ENCODE peak calls at places on chromosome 21, in five cellular contexts. Y is HCT116, G is prostate gland, A is stomach, K is GM23338. B is an unnamed sample.

GRCh38 chr21:28899744-28900143 is 92.9 kb downstream of the LTN1 start:
- DNase-seq in Y (no peak), G (no peak), A (no peak), K (no peak), B (no peak)

GRCh38 chr21:39184050-39184980 is 1.1 kb upstream of the PSMG1 start:
- DNase-seq in Y (no peak), G (no peak), A (no peak), K (no peak), B (no peak)

GRCh38 chr21:32979598-32980268 is 46.0 kb upstream of the OLIG2 start:
- DNase-seq in Y (no peak), G (no peak), A (no peak), K (no peak), B (no peak)

GRCh38 chr21:42199488-42200463 is 19.2 kb upstream of the ABCG1 start:
- DNase-seq in Y (no peak), G (peak; percentile 29), A (no peak), K (no peak), B (no peak)

GRCh38 chr21:17828223-17828622 is 9.1 kb upstream of the C21orf91 start:
- DNase-seq in Y (no peak), G (no peak), A (no peak), K (no peak), B (no peak)

GRCh38 chr21:14382486-14382834 is 486 bp downstream of the HSPA13 start:
- DNase-seq in Y (no peak), G (no peak), A (no peak), K (peak; percentile 78), B (no peak)

GRCh38 chr21:23725576-23725975 is 1881.7 kb downstream of the MRPL39 start:
- DNase-seq in Y (no peak), G (no peak), A (no peak), K (peak; percentile 63), B (no peak)

GRCh38 chr21:42232176-42232825 is 13.4 kb downstream of the ABCG1 start:
- DNase-seq in Y (no peak), G (no peak), A (no peak), K (no peak), B (no peak)

GRCh38 chr21:15210235-15210678 is 145.5 kb upstream of the NRIP1 start:
- DNase-seq in Y (no peak), G (no peak), A (peak; percentile 57), K (no peak), B (no peak)

GRCh38 chr21:46027855-46028493 is 46.4 kb downstream of the COL6A1 start:
- DNase-seq in Y (no peak), G (no peak), A (no peak), K (no peak), B (no peak)

GRCh38 chr21:15826147-15826780 is 96.5 kb downstream of the USP25 start:
- DNase-seq in Y (peak; percentile 51), G (peak; percentile 29), A (no peak), K (peak; percentile 81), B (no peak)

GRCh38 chr21:45350206-45350854 is 54.6 kb upstream of the COL18A1 start:
- DNase-seq in Y (no peak), G (no peak), A (no peak), K (no peak), B (no peak)

GRCh38 chr21:45550552-45551210 is 8.4 kb upstream of the SLC19A1 start:
- DNase-seq in Y (no peak), G (no peak), A (no peak), K (no peak), B (no peak)

GRCh38 chr21:33199516-33200217 is 30.1 kb upstream of the IFNAR2 start:
- DNase-seq in Y (peak; percentile 88), G (peak; percentile 87), A (peak; percentile 83), K (peak; percentile 91), B (no peak)

GRCh38 chr21:18529253-18529652 is 125.7 kb upstream of the TMPRSS15 start:
- DNase-seq in Y (no peak), G (no peak), A (no peak), K (no peak), B (no peak)

GRCh38 chr21:18810136-18810535 is 406.6 kb upstream of the TMPRSS15 start:
- DNase-seq in Y (no peak), G (no peak), A (no peak), K (peak; percentile 30), B (no peak)

GRCh38 chr21:16378570-16378969 is 648.8 kb downstream of the USP25 start:
- DNase-seq in Y (no peak), G (no peak), A (no peak), K (no peak), B (no peak)

GRCh38 chr21:41725421-41726021 is 41.3 kb downstream of the RIPK4 start:
- DNase-seq in Y (no peak), G (peak; percentile 55), A (no peak), K (peak; percentile 58), B (no peak)

GRCh38 chr21:42652527-42653491 is 612 bp upstream of the PDE9A start:
- DNase-seq in Y (no peak), G (peak; percentile 74), A (peak; percentile 75), K (peak; percentile 68), B (no peak)

GRCh38 chr21:42155045-42155855 is 63.7 kb upstream of the ABCG1 start:
- DNase-seq in Y (no peak), G (no peak), A (no peak), K (no peak), B (no peak)

GRCh38 chr21:9839011-9839661 is 682.2 kb upstream of the TPTE start:
- DNase-seq in Y (no peak), G (no peak), A (no peak), K (no peak), B (no peak)

GRCh38 chr21:15211491-15212133 is 146.8 kb upstream of the NRIP1 start:
- DNase-seq in Y (no peak), G (no peak), A (no peak), K (no peak), B (no peak)

GRCh38 chr21:33208534-33208933 is 21.2 kb upstream of the IFNAR2 start:
- DNase-seq in Y (no peak), G (no peak), A (no peak), K (no peak), B (no peak)

GRCh38 chr21:14583629-14584251 is 37.6 kb upstream of the SAMSN1 start:
- DNase-seq in Y (no peak), G (no peak), A (no peak), K (no peak), B (no peak)

GRCh38 chr21:45506241-45506817 is 35.9 kb downstream of the SLC19A1 start:
- DNase-seq in Y (no peak), G (no peak), A (no peak), K (no peak), B (no peak)

GRCh38 chr21:45250914-45251634 is 36.6 kb downstream of the POFUT2 start:
- DNase-seq in Y (no peak), G (no peak), A (no peak), K (no peak), B (no peak)

GRCh38 chr21:31509108-31510017 is 150.1 kb upstream of the SOD1 start:
- DNase-seq in Y (peak; percentile 67), G (no peak), A (no peak), K (peak; percentile 84), B (no peak)

DNA sequence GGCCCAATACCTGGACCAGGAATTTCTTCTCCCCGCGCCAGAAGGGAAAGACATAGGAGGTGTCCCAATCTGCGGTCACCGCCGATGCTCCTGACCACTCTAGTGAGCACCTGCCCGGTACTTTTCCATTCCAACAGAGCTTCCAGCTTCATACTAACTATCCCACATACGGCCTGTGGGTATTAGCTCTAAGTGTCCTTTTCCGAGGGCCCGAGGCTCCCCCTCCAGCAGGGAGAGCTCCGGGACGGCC is 2.6 kb upstream of the SIM2 start:
- DNase-seq in Y (no peak), G (no peak), A (no peak), K (peak; percentile 55), B (no peak)
- H3K4me3 ChIP-seq in Y (no peak overlapping the region), G (no peak overlapping the region), A (no peak overlapping the region), K (peak overlapping the region; percentile 59), B (no peak overlapping the region)

DNA sequence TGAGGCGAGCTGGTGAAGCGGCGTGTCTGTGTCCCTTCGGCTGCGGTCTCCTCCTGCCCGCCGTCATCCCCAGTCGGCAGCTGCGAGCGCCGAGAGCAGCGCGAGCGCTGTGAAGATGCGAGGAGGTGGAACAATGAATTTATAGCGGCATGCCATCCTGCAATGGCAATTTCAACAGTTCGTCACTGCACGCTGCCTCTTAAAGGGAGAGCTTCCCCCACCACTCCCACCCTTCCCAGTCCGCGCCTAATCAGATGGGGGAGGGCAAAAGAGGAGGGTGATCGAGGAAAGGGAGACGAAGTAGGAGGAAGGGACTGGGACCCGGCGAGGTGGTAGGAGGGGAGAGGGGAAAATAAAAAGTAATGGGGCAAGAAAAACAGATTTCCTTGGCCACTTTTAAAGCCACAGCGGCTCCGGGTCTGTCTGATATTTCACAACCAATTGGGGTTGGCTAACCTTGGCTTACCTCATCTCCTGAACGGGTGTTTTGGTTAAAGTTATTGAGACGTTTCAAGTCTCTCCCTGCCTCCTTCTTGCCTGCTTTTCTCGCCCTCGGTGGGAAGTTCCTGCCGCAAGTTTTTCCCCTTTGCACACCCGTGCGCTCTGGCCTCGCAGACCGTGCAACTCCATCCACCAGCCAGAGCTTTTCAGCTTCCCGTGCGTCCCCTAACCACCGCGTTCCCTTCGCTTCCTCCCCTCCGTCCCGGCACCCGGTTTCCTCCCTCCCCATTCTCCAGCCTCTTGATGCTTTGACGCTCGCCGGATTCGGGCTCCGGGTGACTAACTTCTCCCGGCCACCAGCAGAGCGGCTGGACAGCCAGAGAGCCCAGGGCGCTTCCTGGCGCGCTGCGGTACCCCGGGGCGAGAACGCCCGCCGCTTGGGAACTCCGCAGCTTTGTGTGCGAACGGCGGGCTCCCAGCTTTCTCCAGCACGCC is at the start of gene ADAMTS5:
- DNase-seq in Y (no peak), G (peak; percentile 5), A (peak; percentile 25), K (peak; percentile 74), B (peak; percentile 92)
- TF ChIP-seq POLR2AphosphoS5 in Y (no peak), G (no peak), A (peak; percentile 72), K (no peak), B (no peak)

DNA sequence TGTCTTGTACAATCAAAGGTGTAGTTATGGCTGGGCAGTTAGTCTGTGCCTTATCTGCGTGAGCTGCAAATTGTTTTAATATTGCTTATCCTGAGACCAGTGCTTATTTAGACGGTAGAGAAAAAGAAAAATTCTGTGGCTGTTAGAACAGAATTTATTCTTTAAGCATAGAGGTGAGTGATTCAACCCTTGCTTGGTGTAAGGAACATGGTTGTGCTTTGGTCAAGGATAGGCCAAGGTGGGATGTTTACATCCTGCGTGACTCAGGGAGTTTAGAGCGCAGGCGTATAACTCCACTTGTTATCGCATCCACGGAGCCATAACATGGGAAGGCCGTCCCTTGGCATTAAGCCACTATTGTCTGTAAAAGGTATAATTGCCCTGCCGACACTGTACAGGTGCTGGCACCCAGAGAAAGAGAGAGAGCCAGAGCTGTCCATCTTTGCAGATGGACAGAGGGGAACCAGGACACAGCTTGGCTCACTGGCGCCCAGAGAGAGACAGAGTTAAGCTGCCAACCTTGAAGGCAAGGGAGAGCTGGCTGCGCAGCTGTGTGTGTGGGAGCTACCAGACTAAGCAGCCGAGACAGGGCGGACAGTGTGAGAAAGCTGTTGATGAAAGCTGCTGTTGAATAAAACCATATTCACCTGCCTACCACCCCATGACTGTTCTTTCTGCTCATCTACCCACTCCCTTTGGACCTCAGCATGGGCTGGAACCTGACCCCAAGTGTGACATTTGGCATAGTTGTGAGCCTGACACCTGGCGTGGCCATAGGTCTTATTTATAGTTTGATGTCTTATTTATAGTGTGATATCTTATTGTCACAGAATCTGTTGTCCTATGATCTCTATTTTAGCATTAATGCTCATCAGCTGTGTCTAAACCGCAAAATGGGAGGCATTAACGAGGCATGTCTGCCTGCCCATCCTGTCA is 200.5 kb downstream of the DYRK1A start:
- DNase-seq in Y (no peak), G (no peak), A (no peak), K (no peak), B (peak; percentile 28)
- H3K4me1 ChIP-seq in Y (peaks cover 29% of the 10 kb centered on the region), G (no peaks in the 10 kb centered on the region), A (peaks cover 30% of the 10 kb centered on the region), K (peaks cover 20% of the 10 kb centered on the region), B (peaks cover 14% of the 10 kb centered on the region)

GRCh38 chr21:35408401-35408800 is 359.3 kb upstream of the RUNX1 start:
- DNase-seq in Y (no peak), G (no peak), A (no peak), K (no peak), B (no peak)
- H3K4me3 ChIP-seq in Y (no peak overlapping the region), G (no peak overlapping the region), A (peak overlapping the region; percentile 4), K (no peak overlapping the region), B (no peak overlapping the region)

B was measured in vagina.